ENCODE peak calls at places on chromosomes 13 and 19, in six cellular contexts. Z is lung, H is colonic mucosa, R is upper lobe of right lung, D is body of pancreas, Y is tibial nerve. E is an unnamed sample.

GRCh38 chr13:80276371-80277289 is 64.3 kb downstream of the SPRY2 start:
- DNase-seq in Z (no peak), H (no peak), R (no peak), D (no peak), Y (no peak), E (peak; percentile 4)

GRCh38 chr19:3370214-3370720 is 3.9 kb downstream of the NFIC start:
- DNase-seq in Z (no peak), H (no peak), R (no peak), D (peak; percentile 42), Y (no peak), E (no peak)

GRCh38 chr13:86870388-86870966 is 800.7 kb upstream of the SLITRK5 start:
- DNase-seq in Z (no peak), H (no peak), R (no peak), D (no peak), Y (no peak), E (no peak)

GRCh38 chr13:78596701-78597550 is 6.4 kb downstream of the POU4F1 start:
- DNase-seq in Z (no peak), H (no peak), R (no peak), D (no peak), Y (no peak), E (no peak)

GRCh38 chr19:15374796-15375440 is 4.7 kb downstream of the AKAP8 start:
- DNase-seq in Z (no peak), H (no peak), R (no peak), D (no peak), Y (no peak), E (no peak)

GRCh38 chr13:100544866-100545683 is 43.5 kb downstream of the GGACT start:
- DNase-seq in Z (peak; percentile 57), H (no peak), R (peak; percentile 86), D (peak; percentile 96), Y (no peak), E (no peak)

GRCh38 chr13:98143601-98144500 is 957 bp downstream of the FARP1 start:
- DNase-seq in Z (no peak), H (peak; percentile 24), R (peak; percentile 74), D (peak; percentile 43), Y (peak; percentile 15), E (no peak)

GRCh38 chr19:10104665-10105221 is 1.4 kb upstream of the PPAN start:
- DNase-seq in Z (no peak), H (peak; percentile 34), R (no peak), D (no peak), Y (no peak), E (no peak)

GRCh38 chr19:1181606-1182005 is 7.5 kb upstream of the SBNO2 start:
- DNase-seq in Z (peak; percentile 81), H (peak; percentile 84), R (peak; percentile 87), D (peak; percentile 82), Y (no peak), E (no peak)

GRCh38 chr13:76216729-76217128 is 580.6 kb downstream of the LMO7 start:
- DNase-seq in Z (no peak), H (no peak), R (no peak), D (no peak), Y (no peak), E (peak; percentile 58)

GRCh38 chr19:7669641-7670040 is 792 bp downstream of the RETN start:
- DNase-seq in Z (no peak), H (no peak), R (no peak), D (no peak), Y (no peak), E (no peak)

GRCh38 chr19:19630062-19630414 is 2.0 kb upstream of the LPAR2 start:
- DNase-seq in Z (no peak), H (no peak), R (no peak), D (no peak), Y (no peak), E (no peak)

GRCh38 chr13:103515410-103515809 is 449.2 kb upstream of the SLC10A2 start:
- DNase-seq in Z (no peak), H (no peak), R (no peak), D (no peak), Y (no peak), E (no peak)
- H3K4me3 ChIP-seq in Z (no peak overlapping the region), H (no peak overlapping the region), R (no peak overlapping the region), D (no peak overlapping the region), Y (no peak overlapping the region), E (no peak overlapping the region)

DNA sequence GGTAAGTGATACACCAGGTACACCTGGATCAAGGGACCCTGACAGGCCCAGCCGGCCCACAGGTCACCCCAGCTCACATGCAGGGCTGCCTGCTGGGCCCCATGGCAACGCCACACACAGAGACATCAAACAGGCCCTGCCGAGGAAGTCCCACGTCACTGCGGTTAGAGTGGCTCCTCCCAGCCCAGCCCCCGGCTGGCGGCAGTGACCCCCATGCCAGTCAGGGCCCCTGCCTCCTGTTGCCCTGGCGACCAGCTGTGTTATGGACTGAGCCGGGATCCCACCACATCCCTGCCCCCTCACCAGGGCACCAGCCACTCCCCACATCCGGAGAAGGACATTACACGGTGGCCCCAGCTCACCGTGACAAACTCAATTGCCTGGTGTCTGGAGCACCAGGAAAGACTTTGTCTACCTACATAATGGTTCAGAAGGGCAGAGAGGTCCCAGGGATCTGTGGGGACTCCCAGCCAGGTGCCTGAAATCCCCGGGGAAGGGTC is 30.4 kb upstream of the NANOS3 start:
- DNase-seq in Z (peak; percentile 87), H (peak; percentile 83), R (peak; percentile 94), D (peak; percentile 77), Y (peak; percentile 60), E (no peak)
- H3K4me3 ChIP-seq in Z (no peak overlapping the region), H (peak overlapping the region; percentile 45), R (peak overlapping the region; percentile 54), D (no peak overlapping the region), Y (no peak overlapping the region), E (no peak overlapping the region)

DNA sequence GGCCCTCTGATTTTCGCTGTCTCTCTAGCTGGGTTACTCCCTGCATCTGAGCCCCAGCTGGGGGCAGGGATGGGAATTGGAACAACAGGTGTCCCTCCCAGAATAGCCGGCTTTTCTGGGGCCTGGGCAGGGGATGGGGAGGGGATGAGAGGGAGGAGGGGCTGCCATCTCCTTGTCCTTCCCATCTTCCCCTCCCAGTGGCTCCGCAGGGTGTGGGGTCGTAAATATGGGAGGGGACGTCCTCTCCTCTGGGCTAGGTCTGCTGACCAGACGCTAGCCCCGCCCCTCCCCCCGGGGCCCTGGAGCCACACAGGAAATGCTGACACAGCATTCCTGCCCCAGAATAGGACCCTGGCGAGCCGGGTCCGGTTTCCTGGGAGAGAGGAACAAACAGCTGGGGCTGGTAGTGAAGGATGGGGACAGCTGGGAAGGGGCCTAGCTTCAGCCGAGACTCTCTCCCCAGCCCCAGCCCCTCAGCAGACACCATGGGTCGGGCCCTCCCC is 1.1 kb downstream of the RYR1 start:
- DNase-seq in Z (no peak), H (peak; percentile 25), R (no peak), D (no peak), Y (no peak), E (peak; percentile 39)
- H3K4me3 ChIP-seq in Z (no peak overlapping the region), H (no peak overlapping the region), R (no peak overlapping the region), D (no peak overlapping the region), Y (no peak overlapping the region), E (peak overlapping the region; percentile 51)

DNA sequence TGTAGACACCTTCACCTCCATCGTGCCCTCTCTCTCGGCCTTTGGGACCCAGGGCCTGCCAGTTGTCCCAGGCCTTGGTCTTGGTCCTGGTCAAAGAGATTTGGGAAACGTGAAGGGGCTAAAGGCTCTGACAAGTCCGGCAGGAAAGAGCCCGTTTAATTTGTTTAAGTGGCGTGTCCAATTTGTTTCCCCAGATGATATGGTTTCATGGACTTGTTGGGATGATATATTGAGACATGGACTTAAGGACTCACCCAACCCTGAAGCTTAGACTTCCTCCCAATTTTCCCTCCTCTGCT is 2.7 kb downstream of the CLEC11A start:
- DNase-seq in Z (no peak), H (no peak), R (no peak), D (no peak), Y (no peak), E (no peak)
- H3K4me3 ChIP-seq in Z (no peak overlapping the region), H (no peak overlapping the region), R (peak overlapping the region; percentile 64), D (no peak overlapping the region), Y (peak overlapping the region; percentile 49), E (peak overlapping the region; percentile 73)

DNA sequence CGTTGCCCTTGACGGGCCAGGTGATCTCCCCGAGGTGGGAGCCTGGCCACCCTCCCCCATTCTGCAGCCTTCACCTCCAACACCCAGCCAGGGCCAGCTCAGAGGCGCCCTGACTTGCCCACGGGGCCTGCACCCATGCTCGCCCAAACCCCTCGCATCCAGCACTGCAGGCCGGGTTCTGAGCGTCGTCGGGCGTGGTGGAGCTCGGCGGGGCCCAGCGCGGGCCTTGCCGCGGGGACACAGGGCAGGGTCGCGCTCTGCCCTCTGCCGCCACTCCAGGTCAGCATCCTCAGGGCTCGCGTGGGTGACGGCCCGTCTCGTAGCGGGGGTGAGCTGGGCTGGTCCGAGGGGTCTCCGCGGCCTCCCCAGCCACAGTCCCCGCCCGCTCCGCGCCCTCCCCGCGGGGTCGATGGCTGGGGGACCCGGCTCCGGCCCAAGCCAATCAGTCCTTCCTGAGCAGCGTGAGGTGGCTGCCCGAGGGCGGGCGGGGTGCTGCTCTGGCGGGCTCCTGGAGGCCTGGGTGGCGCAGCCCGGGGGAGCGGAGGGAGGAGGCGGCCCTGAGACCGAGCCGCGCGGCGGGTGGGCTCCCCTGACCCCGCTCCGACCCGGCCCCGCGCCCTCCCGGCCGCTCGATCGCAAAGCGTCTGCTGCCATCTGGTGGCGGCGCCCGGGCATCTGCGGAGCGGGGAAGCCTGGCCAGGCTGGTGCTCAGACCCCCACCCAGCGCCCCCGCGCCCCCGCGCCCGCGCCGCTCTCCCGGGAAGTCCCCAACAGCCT is 61.4 kb downstream of the CCNE1 start:
- DNase-seq in Z (peak; percentile 51), H (peak; percentile 51), R (peak; percentile 75), D (peak; percentile 63), Y (no peak), E (no peak)
- H3K4me3 ChIP-seq in Z (no peak overlapping the region), H (peak overlapping the region; percentile 40), R (peak overlapping the region; percentile 39), D (no peak overlapping the region), Y (peak overlapping the region; percentile 31), E (peak overlapping the region; percentile 47)